ENCODE peak calls at places on chromosome 2, in four cellular contexts. Q, E, N and F are unnamed samples.

GRCh38 chr2:223944166-223944703 is 900 bp downstream of the WDFY1 start:
- DNase-seq in Q (peak; percentile 58), E (peak; percentile 71), N (no peak), F (peak; percentile 35)

GRCh38 chr2:64120928-64121327 is 23.3 kb downstream of the PELI1 start:
- DNase-seq in Q (no peak), E (no peak), N (no peak), F (no peak)

GRCh38 chr2:54871457-54872103 is 148.1 kb downstream of the EML6 start:
- DNase-seq in Q (no peak), E (no peak), N (no peak), F (no peak)

GRCh38 chr2:74436804-74437695 is 4.7 kb downstream of the RTKN start:
- DNase-seq in Q (peak; percentile 70), E (no peak), N (no peak), F (no peak)

GRCh38 chr2:223545830-223546229 is 56.3 kb downstream of the SCG2 start:
- DNase-seq in Q (no peak), E (no peak), N (no peak), F (no peak)

GRCh38 chr2:227860116-227860724 is 11.2 kb upstream of the DAW1 start:
- DNase-seq in Q (no peak), E (no peak), N (no peak), F (no peak)

GRCh38 chr2:28360742-28361293 is 31.8 kb upstream of the FOSL2 start:
- DNase-seq in Q (no peak), E (no peak), N (no peak), F (no peak)

GRCh38 chr2:42297322-42297936 is 63.6 kb downstream of the COX7A2L start:
- DNase-seq in Q (peak; percentile 89), E (no peak), N (no peak), F (no peak)

GRCh38 chr2:180571559-180571958 is 408.8 kb upstream of the UBE2E3 start:
- DNase-seq in Q (no peak), E (no peak), N (no peak), F (no peak)

GRCh38 chr2:9797086-9797485 is 46.2 kb upstream of the TAF1B start:
- DNase-seq in Q (no peak), E (no peak), N (no peak), F (no peak)

GRCh38 chr2:226551522-226552250 is 247.9 kb downstream of the IRS1 start:
- DNase-seq in Q (no peak), E (no peak), N (no peak), F (no peak)

GRCh38 chr2:102112271-102112670 is 30.3 kb upstream of the IL1R1 start:
- DNase-seq in Q (no peak), E (no peak), N (no peak), F (no peak)

GRCh38 chr2:4140284-4140962 is 437.0 kb downstream of the DCDC2C start:
- DNase-seq in Q (no peak), E (no peak), N (no peak), F (no peak)

GRCh38 chr2:239516286-239516953 is 115.6 kb upstream of the HDAC4 start:
- DNase-seq in Q (no peak), E (no peak), N (no peak), F (no peak)

GRCh38 chr2:108449410-108450200 is 599 bp downstream of the GCC2 start:
- DNase-seq in Q (peak; percentile 26), E (no peak), N (no peak), F (no peak)

GRCh38 chr2:75342504-75343175 is 143.3 kb upstream of the TACR1 start:
- DNase-seq in Q (no peak), E (no peak), N (no peak), F (no peak)

GRCh38 chr2:195458936-195459335 is 198.1 kb upstream of the SLC39A10 start:
- DNase-seq in Q (no peak), E (no peak), N (no peak), F (no peak)

GRCh38 chr2:46863895-46864294 is 51.7 kb downstream of the MCFD2 start:
- DNase-seq in Q (no peak), E (no peak), N (no peak), F (no peak)

GRCh38 chr2:146990311-146990781 is 854.5 kb upstream of the ACVR2A start:
- DNase-seq in Q (no peak), E (no peak), N (no peak), F (no peak)

GRCh38 chr2:28172114-28172898 is 220.4 kb upstream of the FOSL2 start:
- DNase-seq in Q (no peak), E (no peak), N (no peak), F (no peak)

GRCh38 chr2:36655456-36655855 is 41.1 kb upstream of the VIT start:
- DNase-seq in Q (peak; percentile 71), E (no peak), N (no peak), F (no peak)

GRCh38 chr2:111662039-111662740 is 221.8 kb downstream of the ANAPC1 start:
- DNase-seq in Q (no peak), E (no peak), N (peak; percentile 46), F (no peak)

GRCh38 chr2:126874961-126875360 is 23.7 kb upstream of the TEX51 start:
- DNase-seq in Q (no peak), E (no peak), N (no peak), F (no peak)

GRCh38 chr2:191637182-191638078 is 40.5 kb upstream of the NABP1 start:
- DNase-seq in Q (no peak), E (no peak), N (no peak), F (no peak)
- TF ChIP-seq CTCF in Q (no peak), E (no peak), N (no peak), F (no peak)

DNA sequence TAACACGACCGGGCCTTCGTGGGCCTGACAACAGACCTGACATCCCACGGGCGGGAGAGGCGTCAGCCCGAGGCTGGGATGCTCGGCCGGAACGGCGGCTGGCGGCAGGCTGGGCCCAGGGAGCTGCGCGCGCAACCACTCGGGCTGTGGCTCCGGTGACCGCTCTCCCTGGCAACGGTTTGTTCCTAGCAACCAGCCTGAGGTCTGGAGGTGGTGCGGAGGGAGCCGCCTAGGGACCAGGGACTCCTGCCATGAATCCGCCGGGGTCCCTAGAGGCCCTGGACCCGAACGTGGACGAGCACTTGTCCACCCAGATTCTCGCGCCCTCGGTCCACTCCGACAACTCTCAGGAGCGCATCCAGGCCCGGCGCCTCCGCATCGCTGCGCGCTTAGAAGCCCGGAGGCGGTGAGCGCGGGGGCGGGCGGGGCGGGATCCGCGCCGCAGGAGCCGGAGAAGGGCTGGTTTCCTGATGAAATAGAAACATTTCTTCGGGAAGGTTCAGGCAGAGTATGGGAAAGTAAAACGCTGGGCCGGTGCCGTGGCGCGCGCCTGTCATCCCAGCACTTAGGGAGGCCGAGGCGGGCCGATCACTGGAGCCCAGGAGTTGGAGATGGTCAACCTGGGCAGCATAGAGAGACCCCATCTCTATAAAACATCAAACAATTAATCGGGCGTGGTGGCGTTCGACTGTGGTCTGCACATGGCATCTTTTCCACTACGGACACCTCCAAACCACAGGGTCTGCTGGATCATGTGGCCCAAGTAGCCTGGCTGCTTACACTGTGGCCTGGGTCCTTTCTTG is at the start of gene DRC1:
- DNase-seq in Q (peak; percentile 77), E (peak; percentile 96), N (peak; percentile 96), F (peak; percentile 95)
- TF ChIP-seq CTCF in Q (no peak), E (peak; percentile 11), N (no peak), F (no peak)

DNA sequence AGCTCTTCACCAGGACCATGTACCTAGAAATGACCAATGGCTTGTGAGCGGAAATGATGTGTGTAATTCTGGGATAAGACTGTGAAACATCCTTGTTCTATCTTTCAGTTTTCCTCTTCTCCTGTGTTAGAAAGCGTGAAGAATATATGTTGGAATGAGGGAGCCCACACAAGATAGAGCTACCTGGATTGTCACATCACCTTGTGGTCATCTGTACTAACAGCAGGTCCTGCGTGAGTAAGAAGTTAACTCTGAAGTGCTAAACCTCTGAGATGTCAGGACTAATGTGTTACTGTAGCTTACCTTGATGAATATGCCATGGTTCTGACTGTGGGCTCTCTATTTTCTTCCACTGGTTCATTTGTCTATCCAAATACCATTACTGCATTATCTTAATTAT is 75.6 kb downstream of the FASTKD2 start:
- DNase-seq in Q (no peak), E (no peak), N (no peak), F (no peak)
- TF ChIP-seq CTCF in Q (no peak), E (peak; percentile 36), N (no peak), F (no peak)

DNA sequence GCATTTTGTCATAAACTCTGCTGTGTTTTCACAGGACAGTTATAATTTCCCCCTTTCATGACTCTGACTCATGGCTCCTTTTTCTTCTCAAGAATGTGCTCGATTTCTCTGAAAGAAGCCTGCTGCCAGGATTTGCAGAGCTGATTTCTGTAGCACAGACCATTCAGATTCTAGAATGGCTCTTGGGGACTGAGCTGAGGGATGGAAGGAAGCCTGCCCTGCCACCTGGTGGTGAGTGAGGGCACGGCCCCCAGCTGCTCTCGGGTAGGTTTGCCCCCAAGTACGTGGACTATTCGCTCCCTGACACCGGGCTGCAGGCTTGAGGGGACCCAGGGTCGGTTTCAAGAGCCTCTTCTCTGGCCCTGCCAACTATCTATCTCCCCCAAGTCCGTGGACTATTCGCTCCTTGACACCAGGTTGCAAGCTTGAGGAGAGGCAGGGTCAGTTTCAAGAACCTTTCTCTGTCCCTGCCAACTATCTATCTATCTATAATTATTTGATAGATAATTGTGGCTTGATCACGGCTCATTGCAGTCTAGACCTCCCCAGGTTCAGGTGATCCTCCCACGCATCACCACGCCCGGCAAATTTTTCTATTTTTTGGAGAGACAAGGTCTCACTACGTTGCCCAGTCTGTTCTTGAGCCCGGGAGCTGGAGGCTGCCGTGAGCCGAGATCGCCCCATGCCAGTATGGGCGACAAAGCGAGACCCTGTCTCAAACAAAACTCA is 1.4 kb upstream of the SMYD5 start:
- DNase-seq in Q (peak; percentile 85), E (peak; percentile 84), N (peak; percentile 89), F (peak; percentile 83)
- TF ChIP-seq CTCF in Q (peak; percentile 96), E (peak; percentile 88), N (peak; percentile 91), F (peak; percentile 94)